ENCODE peak calls at places on chromosomes 11 and 22, in five cellular contexts. B is MCF 10A, D is upper lobe of right lung, C is prostate gland, I is heart right ventricle. L is an unnamed sample.

GRCh38 chr11:13445588-13445987 is 17.4 kb downstream of the BTBD10 start:
- DNase-seq in C (no peak), B (no peak), D (no peak), I (no peak), L (no peak)

GRCh38 chr22:42662114-42663021 is 13.2 kb upstream of the CYB5R3 start:
- DNase-seq in I (peak; percentile 91), C (peak; percentile 79), D (peak; percentile 89), B (peak; percentile 74), L (no peak)

GRCh38 chr11:125175896-125176575 is 11.5 kb downstream of the PKNOX2 start:
- DNase-seq in B (no peak), I (no peak), D (no peak), C (no peak), L (no peak)

GRCh38 chr11:67284811-67285540 is 4.1 kb upstream of the ANKRD13D start:
- DNase-seq in D (peak; percentile 62), C (no peak), I (peak; percentile 14), B (no peak), L (no peak)

GRCh38 chr11:44893250-44894216 is 57.1 kb downstream of the TP53I11 start:
- DNase-seq in D (no peak), B (no peak), C (peak; percentile 42), I (no peak), L (no peak)

GRCh38 chr22:19723165-19723989 is at the start of gene GP1BB:
- DNase-seq in I (peak; percentile 76), C (no peak), B (no peak), D (no peak), L (no peak)

GRCh38 chr11:130061017-130061416 is 8.7 kb upstream of the APLP2 start:
- DNase-seq in I (no peak), B (no peak), D (no peak), C (no peak), L (no peak)

GRCh38 chr11:86068138-86068861 is 584 bp downstream of the PICALM start:
- DNase-seq in B (peak; percentile 49), D (peak; percentile 74), C (peak; percentile 33), I (peak; percentile 33), L (no peak)

GRCh38 chr11:83241291-83241946 is 44.7 kb downstream of the CCDC90B start:
- DNase-seq in D (no peak), I (no peak), C (peak; percentile 52), B (peak; percentile 80), L (no peak)

GRCh38 chr22:19295733-19296132 is 4.2 kb upstream of the CLTCL1 start:
- DNase-seq in B (no peak), D (no peak), I (no peak), C (no peak), L (no peak)

GRCh38 chr11:63763506-63764200 is 4.9 kb downstream of the ZFTA start:
- DNase-seq in I (peak; percentile 37), C (no peak), B (no peak), D (no peak), L (no peak)

GRCh38 chr22:32801436-32802290 is at the start of gene TIMP3:
- DNase-seq in C (peak; percentile 74), D (peak; percentile 86), I (peak; percentile 94), B (peak; percentile 35), L (no peak)

GRCh38 chr11:44005076-44005800 is 42.5 kb upstream of the ACCSL start:
- DNase-seq in I (no peak), B (no peak), D (no peak), C (no peak), L (no peak)

GRCh38 chr11:6655020-6655789 is 404 bp downstream of the DCHS1 start:
- DNase-seq in C (no peak), B (no peak), D (peak; percentile 68), I (peak; percentile 45), L (peak; percentile 57)

GRCh38 chr11:416757-417621 is 2.2 kb upstream of the SIGIRR start:
- DNase-seq in C (peak; percentile 48), B (peak; percentile 39), D (peak; percentile 89), I (peak; percentile 62), L (no peak)

GRCh38 chr11:130721736-130722135 is 194.5 kb downstream of the SNX19 start:
- DNase-seq in D (no peak), C (no peak), I (no peak), B (peak; percentile 79), L (no peak)

GRCh38 chr22:17806437-17806836 is 32.2 kb upstream of the BID start:
- DNase-seq in B (no peak), D (no peak), C (no peak), I (no peak), L (no peak)

GRCh38 chr22:21681566-21682370 is 16.0 kb downstream of the PPIL2 start:
- DNase-seq in I (no peak), D (no peak), B (no peak), C (no peak), L (no peak)

GRCh38 chr11:11538277-11538960 is 83.4 kb downstream of the GALNT18 start:
- DNase-seq in D (no peak), C (no peak), I (peak; percentile 77), B (no peak), L (no peak)

GRCh38 chr22:46848227-46848626 is 85.8 kb downstream of the TBC1D22A start:
- DNase-seq in B (no peak), I (no peak), C (no peak), D (no peak), L (no peak)

GRCh38 chr22:19728271-19728670 is 4.9 kb downstream of the GP1BB start:
- DNase-seq in B (no peak), D (no peak), I (no peak), C (no peak), L (no peak)

GRCh38 chr11:133967599-133968238 is 11.0 kb upstream of the IGSF9B start:
- DNase-seq in C (no peak), B (no peak), I (no peak), D (no peak), L (no peak)
- TF ChIP-seq CTCF in C (no peak), B (no peak), I (no peak), D (no peak), L (no peak)

DNA sequence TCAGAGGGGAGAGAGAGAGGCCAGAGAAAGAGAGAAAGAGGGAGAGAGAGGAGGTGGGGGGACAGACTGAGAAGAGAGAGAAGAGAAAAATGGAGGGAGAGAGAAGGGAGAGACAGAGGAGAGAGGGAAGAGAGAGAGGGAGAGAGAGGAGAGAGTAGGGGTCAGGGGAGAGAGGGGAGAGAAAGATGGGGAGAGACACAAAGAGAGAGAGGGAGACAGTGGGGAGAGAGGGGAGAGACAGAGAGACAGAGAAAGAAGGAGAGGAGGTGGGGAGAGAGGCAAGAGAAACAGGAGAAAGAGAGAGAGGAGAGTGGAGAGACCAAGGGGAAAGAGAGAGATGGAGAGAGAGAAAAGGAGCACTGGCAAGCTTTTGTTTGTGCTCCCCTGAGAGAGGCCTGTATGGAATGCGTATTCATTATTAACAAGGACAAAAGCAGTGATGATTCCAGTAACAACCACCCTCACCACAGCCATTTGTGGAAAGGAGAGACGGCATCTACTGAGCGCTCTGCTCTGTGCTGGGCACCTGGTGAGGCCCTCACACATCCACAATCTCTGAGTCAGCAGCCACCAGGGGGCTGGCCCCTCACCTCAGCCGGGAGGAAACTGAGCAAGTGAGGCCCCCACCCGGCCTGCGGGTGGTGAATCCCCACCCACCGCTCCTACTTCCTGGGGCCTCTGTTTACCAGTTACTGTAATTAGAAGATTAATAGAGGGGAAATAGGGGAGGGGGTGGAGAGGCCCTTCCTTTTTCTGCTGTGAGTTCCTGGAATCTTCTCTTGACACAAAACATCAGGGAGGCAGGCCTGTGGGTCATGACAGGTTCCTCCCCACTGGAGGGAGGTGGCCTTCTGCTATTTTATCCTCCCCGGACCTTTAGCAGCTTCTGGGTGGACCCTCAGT is 14.7 kb upstream of the MIAT start:
- DNase-seq in D (no peak), I (peak; percentile 54), C (no peak), B (no peak), L (no peak)
- TF ChIP-seq CTCF in D (no peak), I (peak; percentile 20), C (no peak), B (no peak), L (no peak)

GRCh38 chr11:27085605-27086004 is 45.0 kb downstream of the BBOX1 start:
- DNase-seq in B (no peak), I (no peak), C (no peak), D (no peak), L (no peak)

GRCh38 chr11:27083241-27083640 is 42.6 kb downstream of the BBOX1 start:
- DNase-seq in D (no peak), B (no peak), C (no peak), I (no peak), L (no peak)

GRCh38 chr11:27084407-27084985 is 43.9 kb downstream of the BBOX1 start:
- DNase-seq in D (no peak), B (no peak), I (no peak), C (no peak), L (no peak)

GRCh38 chr11:27085115-27085514 is 44.5 kb downstream of the BBOX1 start:
- DNase-seq in I (no peak), B (no peak), C (no peak), D (no peak), L (no peak)

GRCh38 chr11:27083782-27084181 is 43.2 kb downstream of the BBOX1 start:
- DNase-seq in C (no peak), D (no peak), B (no peak), I (no peak), L (no peak)
- TF ChIP-seq CTCF in C (no peak), D (no peak), B (no peak), I (no peak), L (no peak)

DNA sequence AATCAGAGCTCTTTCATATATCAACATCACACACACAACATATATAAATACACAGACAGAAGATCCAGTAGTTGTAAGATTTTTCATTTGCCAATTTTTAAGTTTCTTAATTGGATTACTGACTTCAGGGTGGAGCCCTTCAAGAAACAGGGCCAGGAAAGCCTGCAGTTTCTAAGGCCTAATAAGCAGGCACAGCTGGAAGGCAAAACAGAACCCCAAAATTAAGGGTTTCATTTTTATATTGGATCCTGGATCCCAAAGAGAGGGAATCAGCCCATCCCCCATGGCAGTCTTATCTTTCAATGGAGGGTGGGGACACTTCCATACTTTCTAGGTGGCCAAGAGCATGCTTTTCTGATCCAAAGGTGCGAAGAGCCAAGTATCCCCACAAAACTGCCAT is 4.7 kb upstream of the C1QTNF6 start:
- DNase-seq in I (no peak), D (no peak), C (no peak), B (no peak), L (no peak)
- TF ChIP-seq CTCF in I (no peak), D (no peak), C (no peak), B (no peak), L (no peak)

GRCh38 chr22:48979482-48979881 is 848.2 kb downstream of the BRD1 start:
- DNase-seq in I (no peak), C (no peak), B (no peak), D (no peak), L (no peak)
- TF ChIP-seq CTCF in I (no peak), C (no peak), B (no peak), D (no peak), L (no peak)